ENCODE peak calls at places on chromosomes 1 and 21, in seven cellular contexts. One of them, this sample, is unnamed.
A peak's percentile ranks its signal among the peaks of the same experiment; 100 is the strongest.

GRCh38 chr1:219757890-219758289 is 145.0 kb upstream of the ZC3H11B start:
- DNase-seq in body of pancreas: no peak
- DNase-seq in NB4: no peak
- DNase-seq in A549: no peak
- DNase-seq in lower leg skin: no peak
- DNase-seq in ovary: peak; percentile 24
- DNase-seq in GM12892: no peak
- DNase-seq in this sample: no peak

GRCh38 chr1:93753766-93754763 is 72.4 kb upstream of the BCAR3 start:
- DNase-seq in body of pancreas: no peak
- DNase-seq in NB4: no peak
- DNase-seq in A549: peak; percentile 28
- DNase-seq in lower leg skin: no peak
- DNase-seq in ovary: no peak
- DNase-seq in GM12892: no peak
- DNase-seq in this sample: peak; percentile 98

GRCh38 chr1:220527279-220528048 is 472 bp upstream of the MARK1 start:
- DNase-seq in body of pancreas: peak; percentile 21
- DNase-seq in NB4: no peak
- DNase-seq in A549: no peak
- DNase-seq in lower leg skin: peak; percentile 18
- DNase-seq in ovary: no peak
- DNase-seq in GM12892: no peak
- DNase-seq in this sample: no peak

GRCh38 chr1:76070538-76070937 is 4.0 kb upstream of the ST6GALNAC3 start:
- DNase-seq in body of pancreas: no peak
- DNase-seq in NB4: no peak
- DNase-seq in A549: no peak
- DNase-seq in lower leg skin: no peak
- DNase-seq in ovary: no peak
- DNase-seq in GM12892: no peak
- DNase-seq in this sample: peak; percentile 26

GRCh38 chr21:42522771-42523170 is 9.1 kb downstream of the SLC37A1 start:
- DNase-seq in body of pancreas: no peak
- DNase-seq in NB4: no peak
- DNase-seq in A549: no peak
- DNase-seq in lower leg skin: no peak
- DNase-seq in ovary: no peak
- DNase-seq in GM12892: no peak
- DNase-seq in this sample: no peak

GRCh38 chr1:12541274-12542137 is 76.5 kb downstream of the DHRS3 start:
- DNase-seq in body of pancreas: no peak
- DNase-seq in NB4: no peak
- DNase-seq in A549: no peak
- DNase-seq in lower leg skin: no peak
- DNase-seq in ovary: peak; percentile 81
- DNase-seq in GM12892: no peak
- DNase-seq in this sample: peak; percentile 67

GRCh38 chr1:5238351-5239123 is 584.1 kb downstream of the AJAP1 start:
- DNase-seq in body of pancreas: no peak
- DNase-seq in NB4: no peak
- DNase-seq in A549: no peak
- DNase-seq in lower leg skin: no peak
- DNase-seq in ovary: no peak
- DNase-seq in GM12892: no peak
- DNase-seq in this sample: no peak

GRCh38 chr1:85375422-85375934 is 89.5 kb downstream of the DDAH1 start:
- DNase-seq in body of pancreas: no peak
- DNase-seq in NB4: no peak
- DNase-seq in A549: no peak
- DNase-seq in lower leg skin: no peak
- DNase-seq in ovary: no peak
- DNase-seq in GM12892: no peak
- DNase-seq in this sample: no peak

GRCh38 chr1:114340906-114341698 is 169.9 kb downstream of the TRIM33 start:
- DNase-seq in body of pancreas: no peak
- DNase-seq in NB4: no peak
- DNase-seq in A549: no peak
- DNase-seq in lower leg skin: peak; percentile 5
- DNase-seq in ovary: no peak
- DNase-seq in GM12892: no peak
- DNase-seq in this sample: no peak

GRCh38 chr1:117819301-117819700 is 110.1 kb downstream of the GDAP2 start:
- DNase-seq in body of pancreas: no peak
- DNase-seq in NB4: no peak
- DNase-seq in A549: no peak
- DNase-seq in lower leg skin: no peak
- DNase-seq in ovary: no peak
- DNase-seq in GM12892: no peak
- DNase-seq in this sample: no peak

GRCh38 chr21:42587036-42587435 is 66.4 kb upstream of the PDE9A start:
- DNase-seq in body of pancreas: no peak
- DNase-seq in NB4: no peak
- DNase-seq in A549: no peak
- DNase-seq in lower leg skin: no peak
- DNase-seq in ovary: no peak
- DNase-seq in GM12892: no peak
- DNase-seq in this sample: no peak

GRCh38 chr1:59689741-59690140 is 125.0 kb upstream of the HOOK1 start:
- DNase-seq in body of pancreas: no peak
- DNase-seq in NB4: no peak
- DNase-seq in A549: no peak
- DNase-seq in lower leg skin: no peak
- DNase-seq in ovary: no peak
- DNase-seq in GM12892: no peak
- DNase-seq in this sample: no peak

GRCh38 chr1:77540501-77541161 is 141.8 kb downstream of the ZZZ3 start:
- DNase-seq in body of pancreas: no peak
- DNase-seq in NB4: peak; percentile 53
- DNase-seq in A549: no peak
- DNase-seq in lower leg skin: no peak
- DNase-seq in ovary: no peak
- DNase-seq in GM12892: no peak
- DNase-seq in this sample: peak; percentile 51

GRCh38 chr1:112983540-112984131 is 27.6 kb upstream of the SLC16A1 start:
- DNase-seq in body of pancreas: no peak
- DNase-seq in NB4: peak; percentile 28
- DNase-seq in A549: no peak
- DNase-seq in lower leg skin: no peak
- DNase-seq in ovary: no peak
- DNase-seq in GM12892: no peak
- DNase-seq in this sample: no peak

GRCh38 chr1:32890516-32891240 is 4.4 kb downstream of the HPCA start:
- DNase-seq in body of pancreas: no peak
- DNase-seq in NB4: no peak
- DNase-seq in A549: no peak
- DNase-seq in lower leg skin: no peak
- DNase-seq in ovary: no peak
- DNase-seq in GM12892: no peak
- DNase-seq in this sample: no peak

GRCh38 chr1:67476006-67476482 is 45.8 kb upstream of the SERBP1 start:
- DNase-seq in body of pancreas: no peak
- DNase-seq in NB4: no peak
- DNase-seq in A549: no peak
- DNase-seq in lower leg skin: no peak
- DNase-seq in ovary: no peak
- DNase-seq in GM12892: no peak
- DNase-seq in this sample: no peak

GRCh38 chr1:14259191-14259757 is 339.2 kb upstream of the KAZN start:
- DNase-seq in body of pancreas: peak; percentile 60
- DNase-seq in NB4: no peak
- DNase-seq in A549: no peak
- DNase-seq in lower leg skin: peak; percentile 89
- DNase-seq in ovary: peak; percentile 78
- DNase-seq in GM12892: no peak
- DNase-seq in this sample: no peak

GRCh38 chr1:187893471-187893870 is 1064.7 kb downstream of the PLA2G4A start:
- DNase-seq in body of pancreas: no peak
- DNase-seq in NB4: no peak
- DNase-seq in A549: no peak
- DNase-seq in lower leg skin: no peak
- DNase-seq in ovary: no peak
- DNase-seq in GM12892: no peak
- DNase-seq in this sample: no peak

GRCh38 chr1:166902279-166902678 is 26.2 kb upstream of the TADA1 start:
- DNase-seq in body of pancreas: no peak
- DNase-seq in NB4: peak; percentile 80
- DNase-seq in A549: no peak
- DNase-seq in lower leg skin: no peak
- DNase-seq in ovary: no peak
- DNase-seq in GM12892: no peak
- DNase-seq in this sample: peak; percentile 38

GRCh38 chr21:37006521-37007291 is at the start of gene RIPPLY3:
- DNase-seq in body of pancreas: no peak
- DNase-seq in NB4: peak; percentile 38
- DNase-seq in A549: no peak
- DNase-seq in lower leg skin: no peak
- DNase-seq in ovary: no peak
- DNase-seq in GM12892: no peak
- DNase-seq in this sample: no peak

GRCh38 chr1:36557041-36558000 is 74.6 kb upstream of the CSF3R start:
- DNase-seq in body of pancreas: no peak
- DNase-seq in NB4: no peak
- DNase-seq in A549: no peak
- DNase-seq in lower leg skin: no peak
- DNase-seq in ovary: no peak
- DNase-seq in GM12892: no peak
- DNase-seq in this sample: no peak

GRCh38 chr1:14836426-14837140 is 238.1 kb downstream of the KAZN start:
- DNase-seq in body of pancreas: no peak
- DNase-seq in NB4: no peak
- DNase-seq in A549: no peak
- DNase-seq in lower leg skin: no peak
- DNase-seq in ovary: no peak
- DNase-seq in GM12892: no peak
- DNase-seq in this sample: no peak

GRCh38 chr1:240122639-240123604 is 31.2 kb downstream of the FMN2 start:
- DNase-seq in body of pancreas: peak; percentile 63
- DNase-seq in NB4: no peak
- DNase-seq in A549: no peak
- DNase-seq in lower leg skin: no peak
- DNase-seq in ovary: no peak
- DNase-seq in GM12892: no peak
- DNase-seq in this sample: no peak

GRCh38 chr1:232622378-232622777 is 7.6 kb downstream of the SIPA1L2 start:
- DNase-seq in body of pancreas: no peak
- DNase-seq in NB4: no peak
- DNase-seq in A549: no peak
- DNase-seq in lower leg skin: no peak
- DNase-seq in ovary: no peak
- DNase-seq in GM12892: no peak
- DNase-seq in this sample: no peak

GRCh38 chr1:178724734-178725602 is at the start of gene RALGPS2:
- DNase-seq in body of pancreas: peak; percentile 69
- DNase-seq in NB4: peak; percentile 84
- DNase-seq in A549: peak; percentile 57
- DNase-seq in lower leg skin: peak; percentile 15
- DNase-seq in ovary: peak; percentile 81
- DNase-seq in GM12892: peak; percentile 37
- DNase-seq in this sample: peak; percentile 67

GRCh38 chr1:222643937-222644648 is 26.2 kb downstream of the MIA3 start:
- DNase-seq in body of pancreas: peak; percentile 97
- DNase-seq in NB4: peak; percentile 99
- DNase-seq in A549: peak; percentile 80
- DNase-seq in lower leg skin: peak; percentile 97
- DNase-seq in ovary: peak; percentile 94
- DNase-seq in GM12892: peak; percentile 57
- DNase-seq in this sample: peak; percentile 99
- TF ChIP-seq POLR2A in body of pancreas: peak; percentile 83
- TF ChIP-seq POLR2A in NB4: peak; percentile 84
- TF ChIP-seq POLR2A in A549: peak; percentile 49
- TF ChIP-seq POLR2A in lower leg skin: peak; percentile 31
- TF ChIP-seq POLR2A in ovary: peak; percentile 34
- TF ChIP-seq POLR2A in GM12892: peak; percentile 86
- TF ChIP-seq POLR2A in this sample: peak; percentile 95

GRCh38 chr1:21176589-21177555 is at the start of gene EIF4G3:
- DNase-seq in body of pancreas: peak; percentile 99
- DNase-seq in NB4: peak; percentile 96
- DNase-seq in A549: peak; percentile 77
- DNase-seq in lower leg skin: peak; percentile 98
- DNase-seq in ovary: peak; percentile 100
- DNase-seq in GM12892: peak; percentile 89
- DNase-seq in this sample: peak; percentile 94

GRCh38 chr1:21175670-21176581 is 771 bp downstream of the EIF4G3 start:
- DNase-seq in body of pancreas: peak; percentile 44
- DNase-seq in NB4: peak; percentile 65
- DNase-seq in A549: peak; percentile 45
- DNase-seq in lower leg skin: no peak
- DNase-seq in ovary: peak; percentile 41
- DNase-seq in GM12892: peak; percentile 31
- DNase-seq in this sample: no peak

GRCh38 chr1:21174638-21175323 is 1.9 kb downstream of the EIF4G3 start:
- DNase-seq in body of pancreas: peak; percentile 17
- DNase-seq in NB4: no peak
- DNase-seq in A549: no peak
- DNase-seq in lower leg skin: no peak
- DNase-seq in ovary: no peak
- DNase-seq in GM12892: no peak
- DNase-seq in this sample: peak; percentile 80

GRCh38 chr1:21174230-21174629 is 2.5 kb downstream of the EIF4G3 start:
- DNase-seq in body of pancreas: no peak
- DNase-seq in NB4: no peak
- DNase-seq in A549: no peak
- DNase-seq in lower leg skin: no peak
- DNase-seq in ovary: no peak
- DNase-seq in GM12892: no peak
- DNase-seq in this sample: no peak

DNA sequence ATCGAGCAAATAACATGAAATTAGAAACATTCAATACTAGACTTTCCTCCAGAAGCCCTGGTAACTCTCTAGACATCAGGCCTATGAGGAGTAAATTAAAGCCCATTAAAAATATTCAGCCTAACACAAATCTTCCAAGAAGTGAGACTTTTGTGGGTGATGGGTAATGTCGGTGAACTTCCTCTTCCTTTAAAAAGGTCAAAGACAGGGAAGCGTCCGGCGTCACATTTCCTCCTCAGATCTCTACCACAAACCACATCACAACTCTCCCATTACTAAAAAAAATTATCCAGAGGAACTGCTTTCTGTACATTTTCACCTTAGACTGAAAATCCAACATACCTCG is 1.4 kb downstream of the EIF4G3 start:
- DNase-seq in body of pancreas: peak; percentile 20
- DNase-seq in NB4: peak; percentile 82
- DNase-seq in A549: no peak
- DNase-seq in lower leg skin: peak; percentile 66
- DNase-seq in ovary: no peak
- DNase-seq in GM12892: no peak
- DNase-seq in this sample: peak; percentile 27
- TF ChIP-seq POLR2A in body of pancreas: no peak
- TF ChIP-seq POLR2A in NB4: no peak
- TF ChIP-seq POLR2A in A549: no peak
- TF ChIP-seq POLR2A in lower leg skin: no peak
- TF ChIP-seq POLR2A in ovary: no peak
- TF ChIP-seq POLR2A in GM12892: no peak
- TF ChIP-seq POLR2A in this sample: no peak

GRCh38 chr1:193058529-193059281 is 455 bp downstream of the UCHL5 start:
- DNase-seq in body of pancreas: peak; percentile 38
- DNase-seq in NB4: peak; percentile 83
- DNase-seq in A549: peak; percentile 22
- DNase-seq in lower leg skin: peak; percentile 31
- DNase-seq in ovary: no peak
- DNase-seq in GM12892: peak; percentile 28
- DNase-seq in this sample: peak; percentile 56
- TF ChIP-seq POLR2A in body of pancreas: no peak
- TF ChIP-seq POLR2A in NB4: peak; percentile 77
- TF ChIP-seq POLR2A in A549: no peak
- TF ChIP-seq POLR2A in lower leg skin: no peak
- TF ChIP-seq POLR2A in ovary: no peak
- TF ChIP-seq POLR2A in GM12892: peak; percentile 86
- TF ChIP-seq POLR2A in this sample: no peak

GRCh38 chr1:95072532-95073419 is at the start of gene ALG14:
- DNase-seq in body of pancreas: peak; percentile 93
- DNase-seq in NB4: peak; percentile 93
- DNase-seq in A549: peak; percentile 83
- DNase-seq in lower leg skin: peak; percentile 93
- DNase-seq in ovary: peak; percentile 94
- DNase-seq in GM12892: peak; percentile 62
- DNase-seq in this sample: peak; percentile 96
- TF ChIP-seq POLR2A in body of pancreas: peak; percentile 36
- TF ChIP-seq POLR2A in NB4: peak; percentile 37
- TF ChIP-seq POLR2A in A549: peak; percentile 56
- TF ChIP-seq POLR2A in lower leg skin: no peak
- TF ChIP-seq POLR2A in ovary: peak; percentile 75
- TF ChIP-seq POLR2A in GM12892: no peak
- TF ChIP-seq POLR2A in this sample: peak; percentile 34

This sample was measured in IMR-90.